ENCODE peak calls at places on chromosomes 2 and 18, in nine cellular contexts. D is NB4; F is stimulated activated CD4-positive, alpha-beta T cell treated with anti-CD3 and anti-CD28 coated beads, Interleukin-4, amount 100 ng/mL, for 24 hours; N is G401; M is RWPE1; I is activated CD4-positive, CD25-positive, alpha-beta regulatory T cell treated with anti-CD3 and anti-CD28 coated beads, Interleukin-2, amount 50 U/mL, for 72 hours; R is iPS-NIHi11; S is NCI-H226; E is HuH-7.5. K is an unnamed sample.

GRCh38 chr2:217899231-217900009 is 103.4 kb downstream of the TNS1 start:
- DNase-seq in D (peak; percentile 79), E (peak; percentile 87), M (peak; percentile 83), S (peak; percentile 58), I (no peak), N (no peak), R (peak; percentile 95), F (no peak), K (no peak)

GRCh38 chr2:45748239-45748638 is 96.8 kb downstream of the PRKCE start:
- DNase-seq in F (no peak), R (no peak), S (no peak), I (no peak), M (no peak), E (no peak), N (no peak), D (no peak), K (no peak)

GRCh38 chr18:58412844-58413666 is 215.8 kb downstream of the ALPK2 start:
- DNase-seq in D (no peak), R (no peak), E (no peak), N (no peak), F (no peak), S (no peak), I (no peak), M (no peak), K (no peak)

GRCh38 chr18:12597775-12598174 is 60.1 kb downstream of the SPIRE1 start:
- DNase-seq in N (no peak), E (no peak), I (no peak), S (peak; percentile 98), F (no peak), D (no peak), M (peak; percentile 75), R (no peak), K (no peak)

GRCh38 chr2:67950018-67950417 is 112.8 kb downstream of the C1D start:
- DNase-seq in M (no peak), E (no peak), D (no peak), I (no peak), F (no peak), S (no peak), N (no peak), R (no peak), K (no peak)

GRCh38 chr18:23032030-23032582 is 99.0 kb downstream of the RBBP8 start:
- DNase-seq in S (peak; percentile 61), I (no peak), N (peak; percentile 59), D (no peak), E (no peak), R (peak; percentile 20), F (no peak), M (peak; percentile 59), K (no peak)

GRCh38 chr2:191230174-191230573 is 15.0 kb upstream of the MYO1B start:
- DNase-seq in S (peak; percentile 61), E (no peak), F (no peak), N (no peak), D (no peak), M (peak; percentile 59), I (no peak), R (no peak), K (no peak)

GRCh38 chr18:9637036-9637767 is 22.8 kb upstream of the PPP4R1 start:
- DNase-seq in M (no peak), R (no peak), D (no peak), N (no peak), I (no peak), E (no peak), S (no peak), F (no peak), K (no peak)

GRCh38 chr18:36009214-36009613 is 36.7 kb downstream of the RMP24 start:
- DNase-seq in S (no peak), E (no peak), R (no peak), F (no peak), M (no peak), D (no peak), N (no peak), I (no peak), K (no peak)

GRCh38 chr2:12819098-12819465 is 102.3 kb downstream of the TRIB2 start:
- DNase-seq in D (peak; percentile 84), I (no peak), R (no peak), E (no peak), F (no peak), N (no peak), S (peak; percentile 98), M (peak; percentile 83), K (no peak)

GRCh38 chr2:238428866-238429265 is 2.1 kb downstream of the ASB1 start:
- DNase-seq in I (no peak), E (no peak), S (no peak), R (no peak), M (no peak), D (no peak), N (no peak), F (no peak), K (no peak)

GRCh38 chr2:231992888-231993287 is 31.4 kb downstream of the DIS3L2 start:
- DNase-seq in R (no peak), I (no peak), E (no peak), N (no peak), M (no peak), F (no peak), S (no peak), D (no peak), K (no peak)

GRCh38 chr18:2417861-2418610 is 153.3 kb downstream of the METTL4 start:
- DNase-seq in R (no peak), E (no peak), I (no peak), D (no peak), S (no peak), F (no peak), M (peak; percentile 29), N (no peak), K (no peak)

GRCh38 chr18:51614033-51614432 is 416.6 kb upstream of the MEX3C start:
- DNase-seq in E (no peak), S (peak; percentile 93), N (no peak), R (no peak), D (no peak), M (peak; percentile 76), F (no peak), I (no peak), K (no peak)

GRCh38 chr2:6946722-6947121 is 29.5 kb downstream of the RNF144A start:
- DNase-seq in D (no peak), E (no peak), F (no peak), R (no peak), I (no peak), M (peak; percentile 14), S (peak; percentile 22), N (no peak), K (no peak)

GRCh38 chr2:1186405-1186804 is 226.9 kb upstream of the TPO start:
- DNase-seq in S (no peak), M (no peak), N (no peak), I (no peak), E (no peak), D (no peak), F (no peak), R (no peak), K (no peak)

GRCh38 chr2:1664076-1664605 is 80.2 kb downstream of the PXDN start:
- DNase-seq in F (no peak), I (no peak), M (no peak), S (no peak), N (no peak), R (no peak), E (no peak), D (no peak), K (no peak)

GRCh38 chr2:219038600-219038999 is 2.7 kb downstream of the CFAP65 start:
- DNase-seq in N (no peak), F (no peak), D (no peak), R (no peak), I (no peak), E (no peak), M (no peak), S (no peak), K (no peak)

GRCh38 chr2:2536416-2537056 is 205.5 kb upstream of the MYT1L start:
- DNase-seq in R (no peak), I (no peak), E (no peak), D (no peak), F (no peak), M (no peak), N (no peak), S (no peak), K (no peak)

GRCh38 chr18:79523738-79524180 is 128.0 kb downstream of the NFATC1 start:
- DNase-seq in M (no peak), S (no peak), E (no peak), R (no peak), D (peak; percentile 75), F (peak; percentile 87), I (peak; percentile 62), N (no peak), K (peak; percentile 87)

GRCh38 chr18:59208602-59209001 is 11.4 kb upstream of the GRP start:
- DNase-seq in D (no peak), F (no peak), M (peak; percentile 24), R (no peak), N (no peak), E (no peak), S (no peak), I (no peak), K (no peak)

GRCh38 chr2:113707106-113707505 is 49.3 kb downstream of the SLC35F5 start:
- DNase-seq in F (no peak), I (no peak), S (no peak), D (no peak), N (no peak), M (no peak), E (no peak), R (no peak), K (no peak)

GRCh38 chr18:74517236-74517630 is 17.1 kb upstream of the CNDP1 start:
- DNase-seq in S (no peak), F (no peak), M (no peak), I (no peak), E (no peak), D (no peak), N (no peak), R (no peak), K (no peak)

GRCh38 chr2:102369866-102370265 is 14.3 kb downstream of the IL18R1 start:
- DNase-seq in S (no peak), F (no peak), D (no peak), R (no peak), M (no peak), E (no peak), N (no peak), I (no peak), K (no peak)

GRCh38 chr18:9869713-9870430 is 15.9 kb upstream of the TXNDC2 start:
- DNase-seq in R (peak; percentile 55), E (peak; percentile 59), F (no peak), D (peak; percentile 98), I (no peak), N (no peak), M (peak; percentile 72), S (peak; percentile 63), K (no peak)

GRCh38 chr18:21600526-21601410 is at the start of gene ESCO1:
- DNase-seq in M (peak; percentile 90), E (peak; percentile 88), S (peak; percentile 98), D (peak; percentile 99), R (peak; percentile 92), N (peak; percentile 93), I (peak; percentile 92), F (peak; percentile 94), K (peak; percentile 97)

GRCh38 chr2:101160454-101160853 is 9.3 kb upstream of the TBC1D8 start:
- DNase-seq in M (peak; percentile 67), S (peak; percentile 56), F (no peak), R (no peak), D (no peak), E (no peak), I (no peak), N (no peak), K (no peak)

GRCh38 chr2:161046876-161047275 is 113.4 kb upstream of the TANK start:
- DNase-seq in S (no peak), M (no peak), F (no peak), R (no peak), I (no peak), E (no peak), D (no peak), N (no peak), K (no peak)

GRCh38 chr2:98348066-98348561 is 1.9 kb downstream of the CNGA3 start:
- DNase-seq in D (peak; percentile 22), N (peak; percentile 66), R (peak; percentile 60), E (no peak), F (no peak), S (no peak), M (no peak), I (no peak), K (no peak)

GRCh38 chr18:36662000-36662399 is 166.8 kb downstream of the TPGS2 start:
- DNase-seq in F (no peak), R (peak; percentile 33), D (peak; percentile 4), E (no peak), S (no peak), N (no peak), I (no peak), M (no peak), K (no peak)

GRCh38 chr2:37361416-37361815 is 17.0 kb downstream of the QPCT start:
- DNase-seq in F (no peak), R (no peak), N (no peak), I (no peak), D (no peak), S (no peak), M (peak; percentile 36), E (no peak), K (no peak)

K was measured in naive thymus-derived CD4-positive, alpha-beta T cell.